ENCODE peak calls at places on chromosomes 16 and 17, in eight cellular contexts. S, W, Y, U, R, Z, X and I are unnamed samples.

GRCh38 chr17:31494259-31495048 is 103.0 kb downstream of the RAB11FIP4 start:
- DNase-seq in S (no peak), W (no peak), Y (no peak), U (no peak), R (no peak), Z (no peak), X (no peak), I (no peak)

GRCh38 chr16:86040496-86040895 is 141.5 kb downstream of the IRF8 start:
- DNase-seq in S (no peak), W (no peak), Y (no peak), U (no peak), R (no peak), Z (no peak), X (no peak), I (no peak)

GRCh38 chr16:85286970-85287814 is 174.9 kb upstream of the CIBAR2 start:
- DNase-seq in S (no peak), W (peak), Y (no peak), U (peak), R (no peak), Z (peak), X (no peak), I (peak)

GRCh38 chr17:68036304-68037147 is 991 bp downstream of the KPNA2 start:
- DNase-seq in S (no peak), W (no peak), Y (no peak), U (no peak), R (no peak), Z (no peak), X (no peak), I (no peak)

GRCh38 chr17:29733151-29733550 is 110.4 kb upstream of the CORO6 start:
- DNase-seq in S (no peak), W (no peak), Y (no peak), U (no peak), R (no peak), Z (peak), X (no peak), I (no peak)

GRCh38 chr17:71572343-71572742 is 548.5 kb upstream of the SOX9 start:
- DNase-seq in S (no peak), W (no peak), Y (no peak), U (no peak), R (no peak), Z (no peak), X (no peak), I (no peak)

GRCh38 chr16:6531067-6531466 is 801.6 kb upstream of the RBFOX1 start:
- DNase-seq in S (no peak), W (no peak), Y (no peak), U (no peak), R (no peak), Z (no peak), X (no peak), I (no peak)

GRCh38 chr17:27929990-27930389 is 36.8 kb upstream of the LYRM9 start:
- DNase-seq in S (no peak), W (no peak), Y (no peak), U (no peak), R (no peak), Z (no peak), X (no peak), I (no peak)

GRCh38 chr17:31379796-31380195 is 11.7 kb upstream of the RAB11FIP4 start:
- DNase-seq in S (no peak), W (no peak), Y (no peak), U (no peak), R (no peak), Z (no peak), X (no peak), I (no peak)

GRCh38 chr17:51853857-51854256 is 304.7 kb downstream of the CA10 start:
- DNase-seq in S (no peak), W (no peak), Y (no peak), U (no peak), R (no peak), Z (no peak), X (no peak), I (no peak)

GRCh38 chr16:81808933-81809480 is 29.9 kb downstream of the PLCG2 start:
- DNase-seq in S (no peak), W (no peak), Y (no peak), U (no peak), R (no peak), Z (no peak), X (no peak), I (no peak)

GRCh38 chr17:73291260-73291801 is 20.5 kb downstream of the CDC42EP4 start:
- DNase-seq in S (no peak), W (no peak), Y (peak), U (no peak), R (peak), Z (peak), X (peak), I (no peak)

GRCh38 chr17:1329745-1330343 is 50.4 kb downstream of the TRARG1 start:
- DNase-seq in S (no peak), W (no peak), Y (no peak), U (no peak), R (no peak), Z (no peak), X (no peak), I (no peak)

GRCh38 chr16:78460428-78460827 is 361.0 kb downstream of the WWOX start:
- DNase-seq in S (no peak), W (no peak), Y (no peak), U (no peak), R (no peak), Z (no peak), X (no peak), I (no peak)

GRCh38 chr16:2720719-2721633 is 952 bp upstream of the PRSS27 start:
- DNase-seq in S (no peak), W (peak), Y (peak), U (peak), R (peak), Z (peak), X (peak), I (peak)

GRCh38 chr17:30236807-30237206 is 1.3 kb upstream of the SLC6A4 start:
- DNase-seq in S (no peak), W (peak), Y (no peak), U (peak), R (no peak), Z (no peak), X (peak), I (peak)

GRCh38 chr16:20851601-20852000 is 45.3 kb downstream of the REXO5 start:
- DNase-seq in S (no peak), W (no peak), Y (peak), U (no peak), R (peak), Z (peak), X (peak), I (no peak)

GRCh38 chr17:51580869-51581268 is 320.5 kb downstream of the UTP18 start:
- DNase-seq in S (no peak), W (no peak), Y (no peak), U (no peak), R (no peak), Z (no peak), X (no peak), I (no peak)

GRCh38 chr17:47813077-47813476 is 8.5 kb downstream of the OSBPL7 start:
- DNase-seq in S (no peak), W (peak), Y (no peak), U (no peak), R (no peak), Z (no peak), X (peak), I (no peak)

GRCh38 chr16:89507219-89507833 is 877 bp upstream of the SPG7 start:
- DNase-seq in S (no peak), W (no peak), Y (no peak), U (no peak), R (no peak), Z (no peak), X (no peak), I (no peak)

GRCh38 chr16:3659200-3659599 is 4.7 kb downstream of the DNASE1 start:
- DNase-seq in S (no peak), W (no peak), Y (no peak), U (no peak), R (no peak), Z (no peak), X (no peak), I (no peak)

GRCh38 chr17:47810200-47810821 is 11.3 kb downstream of the OSBPL7 start:
- DNase-seq in S (peak), W (no peak), Y (peak), U (peak), R (peak), Z (peak), X (peak), I (no peak)

GRCh38 chr17:61219460-61219859 is 180.2 kb upstream of the TBX2 start:
- DNase-seq in S (no peak), W (peak), Y (no peak), U (no peak), R (peak), Z (peak), X (no peak), I (peak)

GRCh38 chr16:80116711-80117110 is 424.1 kb upstream of the DYNLRB2 start:
- DNase-seq in S (no peak), W (no peak), Y (no peak), U (no peak), R (no peak), Z (no peak), X (no peak), I (no peak)

GRCh38 chr16:84648595-84649510 is 542 bp downstream of the KLHL36 start:
- DNase-seq in S (no peak), W (peak), Y (peak), U (peak), R (no peak), Z (no peak), X (peak), I (peak)

GRCh38 chr17:82370471-82371332 is 863 bp upstream of the UTS2R start:
- DNase-seq in S (no peak), W (peak), Y (no peak), U (no peak), R (no peak), Z (no peak), X (no peak), I (no peak)

GRCh38 chr17:57892820-57893595 is 43.2 kb upstream of the MRPS23 start:
- DNase-seq in S (no peak), W (no peak), Y (peak), U (peak), R (peak), Z (peak), X (peak), I (peak)

GRCh38 chr17:1196946-1197345 is 17.2 kb upstream of the ABR start:
- DNase-seq in S (no peak), W (no peak), Y (no peak), U (no peak), R (no peak), Z (no peak), X (no peak), I (no peak)

DNA sequence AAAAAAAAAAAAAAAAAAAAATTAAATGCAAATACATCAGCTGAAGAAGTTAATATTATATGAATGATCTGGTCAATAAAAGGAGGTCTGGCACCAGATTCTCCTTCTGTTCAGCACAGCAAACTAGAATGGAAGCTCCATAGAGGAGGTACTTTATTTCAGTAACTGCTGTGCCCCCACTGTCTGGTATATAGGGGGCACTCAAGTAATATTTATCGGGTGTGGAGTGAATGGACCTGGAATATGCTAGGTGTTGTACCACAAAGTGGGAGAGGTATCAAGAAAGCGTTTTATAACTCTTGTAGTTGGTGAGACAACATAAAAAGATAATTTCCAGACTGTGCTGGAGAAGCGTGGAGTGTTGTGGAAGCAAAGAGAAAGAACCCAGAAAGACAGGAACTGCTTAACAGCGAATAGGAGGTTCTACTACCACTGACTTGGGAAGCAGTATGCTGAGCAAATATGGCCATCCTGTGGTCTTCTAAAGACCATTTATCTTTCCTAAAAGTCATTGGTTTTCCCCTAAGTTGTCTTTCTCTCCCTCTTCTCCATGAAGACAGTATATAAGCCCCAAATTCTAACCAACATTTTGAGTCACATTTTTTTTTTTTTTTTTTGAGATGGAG is 12.2 kb upstream of the PRKCA start:
- DNase-seq in S (no peak), W (peak), Y (no peak), U (no peak), R (no peak), Z (no peak), X (no peak), I (no peak)
- TF ChIP-seq CTCF in S (no peak), W (peak), Y (no peak), U (no peak), R (no peak), Z (peak), X (no peak), I (no peak)

GRCh38 chr17:78412403-78412802 is 34.0 kb downstream of the PGS1 start:
- DNase-seq in S (no peak), W (peak), Y (no peak), U (no peak), R (no peak), Z (no peak), X (no peak), I (peak)
- TF ChIP-seq CTCF in S (no peak), W (peak), Y (no peak), U (peak), R (peak), Z (peak), X (no peak), I (peak)

DNA sequence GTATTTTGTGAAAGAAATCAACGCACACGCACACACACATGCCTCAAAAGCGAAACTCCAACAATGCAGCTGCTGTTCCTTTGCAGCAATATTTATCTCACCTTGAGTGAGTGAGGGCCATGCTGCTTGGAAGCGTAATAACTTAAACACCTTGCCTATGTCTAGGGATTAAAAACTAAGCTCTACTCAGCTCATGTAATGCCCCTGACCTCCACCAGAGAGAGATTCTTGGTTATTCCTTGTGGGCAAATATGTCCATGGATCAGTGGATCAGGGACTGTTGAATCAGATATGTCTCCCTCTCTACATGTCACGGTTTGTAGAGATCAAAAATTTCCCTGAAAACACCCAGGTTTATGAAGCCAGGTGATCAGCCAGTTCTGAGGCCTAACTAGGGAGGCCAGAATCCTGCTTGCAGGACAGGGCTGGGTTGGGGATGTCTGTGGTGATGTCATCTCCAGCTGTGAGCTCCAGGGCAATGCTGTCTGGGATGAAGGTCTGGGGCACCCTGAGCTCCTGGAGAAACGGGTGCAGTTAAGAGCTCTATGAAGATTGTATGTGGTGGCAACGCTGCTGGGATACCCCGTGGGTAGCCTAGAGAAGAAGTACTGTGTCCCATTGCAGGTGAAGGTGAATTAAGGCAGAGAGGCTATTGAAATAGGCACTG is 149.4 kb downstream of the KCNJ12 start:
- DNase-seq in S (no peak), W (no peak), Y (no peak), U (no peak), R (no peak), Z (no peak), X (peak), I (no peak)
- TF ChIP-seq CTCF in S (no peak), W (no peak), Y (no peak), U (no peak), R (no peak), Z (peak), X (no peak), I (peak)

GRCh38 chr17:16872351-16872751 is 99.6 kb downstream of the TNFRSF13B start:
- DNase-seq in S (no peak), W (no peak), Y (no peak), U (no peak), R (no peak), Z (no peak), X (no peak), I (no peak)

GRCh38 chr17:16873654-16874035 is 98.3 kb downstream of the TNFRSF13B start:
- DNase-seq in S (no peak), W (no peak), Y (no peak), U (no peak), R (no peak), Z (no peak), X (peak), I (no peak)

GRCh38 chr17:16875662-16876061 is 96.3 kb downstream of the TNFRSF13B start:
- DNase-seq in S (no peak), W (no peak), Y (no peak), U (no peak), R (no peak), Z (no peak), X (peak), I (no peak)

GRCh38 chr17:16870253-16871245 is 101.4 kb downstream of the TNFRSF13B start:
- DNase-seq in S (no peak), W (no peak), Y (no peak), U (no peak), R (no peak), Z (no peak), X (peak), I (no peak)

GRCh38 chr17:16872836-16873653 is 98.9 kb downstream of the TNFRSF13B start:
- DNase-seq in S (no peak), W (peak), Y (no peak), U (peak), R (no peak), Z (no peak), X (peak), I (peak)
- TF ChIP-seq CTCF in S (peak), W (peak), Y (no peak), U (peak), R (peak), Z (peak), X (no peak), I (peak)

DNA sequence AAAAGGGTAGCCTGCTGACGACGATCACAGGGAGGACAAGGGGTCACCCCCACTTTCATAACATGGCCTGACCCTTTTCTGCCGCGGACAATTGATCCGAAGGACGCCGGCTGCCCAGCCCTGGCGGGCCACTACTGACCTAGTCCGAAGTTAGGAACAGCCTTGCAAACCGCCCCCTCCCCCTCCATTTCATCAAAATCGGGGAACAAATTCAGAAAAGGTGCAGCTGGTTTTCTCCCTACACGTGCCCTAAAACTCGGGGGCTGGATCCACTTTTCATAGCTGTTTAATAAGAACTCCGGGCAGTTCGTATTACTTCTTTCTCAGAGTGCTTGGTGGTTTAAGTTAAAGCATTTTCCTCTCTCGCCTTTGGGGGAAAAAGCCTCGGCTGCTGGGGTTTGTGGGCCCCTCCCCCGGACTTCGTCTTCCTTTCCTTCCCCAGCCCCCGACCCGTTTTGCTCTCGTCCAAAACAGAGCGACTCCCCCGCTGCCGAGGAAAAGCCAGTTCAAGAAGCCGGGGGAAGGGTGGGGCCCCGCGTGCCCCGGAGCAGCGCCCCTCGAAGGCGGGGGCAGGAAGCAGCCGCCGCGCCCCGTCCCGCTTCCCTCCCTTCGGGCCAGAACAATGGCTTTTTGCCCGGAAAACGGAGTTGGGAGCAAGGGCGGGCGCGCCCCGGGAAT is 643 bp upstream of the CBX2 start:
- DNase-seq in S (no peak), W (no peak), Y (peak), U (peak), R (no peak), Z (peak), X (peak), I (peak)
- TF ChIP-seq CTCF in S (no peak), W (peak), Y (no peak), U (no peak), R (peak), Z (peak), X (no peak), I (peak)

DNA sequence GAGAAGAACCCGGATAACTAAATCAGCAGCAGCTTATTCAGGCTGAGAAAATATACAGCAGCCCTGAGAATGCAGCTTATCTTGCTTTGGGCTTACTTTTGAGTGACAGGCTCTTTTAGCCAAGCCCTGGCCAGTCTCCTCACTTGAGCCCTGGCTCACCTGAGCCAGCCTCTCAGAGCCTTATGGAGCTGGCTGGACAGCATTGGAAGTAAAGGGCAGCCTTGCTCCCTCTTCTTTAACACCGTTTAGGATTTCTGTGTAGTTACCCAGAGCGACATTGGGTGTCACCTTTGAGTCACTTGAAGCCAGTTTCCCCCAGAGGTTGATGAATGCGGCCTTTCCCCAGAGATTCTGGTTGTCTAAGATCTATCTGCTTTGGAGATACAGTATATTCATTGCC is 7.7 kb upstream of the NPIPB2 start:
- DNase-seq in S (peak), W (peak), Y (no peak), U (peak), R (no peak), Z (peak), X (peak), I (no peak)
- TF ChIP-seq CTCF in S (peak), W (peak), Y (no peak), U (peak), R (peak), Z (peak), X (no peak), I (no peak)

GRCh38 chr17:59565171-59565958 is at the start of gene DHX40:
- DNase-seq in S (peak), W (peak), Y (peak), U (peak), R (peak), Z (peak), X (peak), I (peak)

GRCh38 chr17:59565959-59566324 is 532 bp downstream of the DHX40 start:
- DNase-seq in S (no peak), W (peak), Y (no peak), U (peak), R (no peak), Z (peak), X (no peak), I (peak)

GRCh38 chr17:59558039-59558438 is 7.4 kb upstream of the DHX40 start:
- DNase-seq in S (no peak), W (no peak), Y (no peak), U (no peak), R (no peak), Z (no peak), X (no peak), I (no peak)

GRCh38 chr17:59558953-59559352 is 6.5 kb upstream of the DHX40 start:
- DNase-seq in S (no peak), W (peak), Y (no peak), U (no peak), R (no peak), Z (no peak), X (no peak), I (no peak)

GRCh38 chr17:59561042-59561441 is 4.4 kb upstream of the DHX40 start:
- DNase-seq in S (no peak), W (peak), Y (no peak), U (no peak), R (no peak), Z (peak), X (no peak), I (no peak)
- TF ChIP-seq CTCF in S (peak), W (peak), Y (no peak), U (peak), R (peak), Z (peak), X (no peak), I (no peak)

GRCh38 chr17:41687828-41688640 is 651 bp upstream of the EIF1 start:
- DNase-seq in S (no peak), W (peak), Y (peak), U (no peak), R (no peak), Z (no peak), X (no peak), I (no peak)
- TF ChIP-seq CTCF in S (peak), W (peak), Y (no peak), U (no peak), R (peak), Z (peak), X (no peak), I (no peak)

GRCh38 chr16:48860341-48860740 is 250.4 kb upstream of the N4BP1 start:
- DNase-seq in S (no peak), W (no peak), Y (no peak), U (no peak), R (no peak), Z (no peak), X (no peak), I (no peak)

GRCh38 chr16:48862087-48862532 is 252.1 kb upstream of the N4BP1 start:
- DNase-seq in S (no peak), W (no peak), Y (no peak), U (peak), R (peak), Z (peak), X (no peak), I (no peak)

GRCh38 chr16:48865511-48865910 is 255.5 kb upstream of the N4BP1 start:
- DNase-seq in S (no peak), W (no peak), Y (no peak), U (no peak), R (no peak), Z (no peak), X (no peak), I (no peak)

GRCh38 chr16:48864055-48864454 is 254.1 kb upstream of the N4BP1 start:
- DNase-seq in S (no peak), W (no peak), Y (no peak), U (no peak), R (no peak), Z (no peak), X (no peak), I (no peak)
- TF ChIP-seq CTCF in S (no peak), W (peak), Y (no peak), U (no peak), R (no peak), Z (no peak), X (no peak), I (no peak)